ENCODE peak calls at places on chromosomes 2 and 18, in nine cellular contexts. T, S, A, H, Y, I, B, M and Q are unnamed samples.

GRCh38 chr18:13137939-13138821 is 80.4 kb upstream of the LDLRAD4 start:
- DNase-seq in T (no peak), S (no peak), A (peak; percentile 30), H (peak; percentile 48), Y (no peak), I (no peak), B (no peak), M (peak; percentile 28), Q (no peak)

GRCh38 chr2:233152541-233152940 is 92.4 kb downstream of the INPP5D start:
- DNase-seq in T (no peak), S (no peak), A (peak; percentile 72), H (no peak), Y (no peak), I (peak; percentile 16), B (no peak), M (no peak), Q (no peak)

GRCh38 chr2:48510329-48510728 is 19.6 kb upstream of the STON1 start:
- DNase-seq in T (no peak), S (no peak), A (no peak), H (no peak), Y (no peak), I (peak; percentile 65), B (no peak), M (no peak), Q (no peak)

GRCh38 chr2:58289029-58289428 is 47.9 kb upstream of the FANCL start:
- DNase-seq in T (no peak), S (no peak), A (no peak), H (no peak), Y (no peak), I (no peak), B (no peak), M (no peak), Q (no peak)

GRCh38 chr18:9135912-9136314 is 668 bp upstream of the ANKRD12 start:
- DNase-seq in T (no peak), S (peak; percentile 86), A (no peak), H (peak; percentile 6), Y (peak; percentile 71), I (peak; percentile 43), B (no peak), M (no peak), Q (peak; percentile 43)

GRCh38 chr2:16628316-16628715 is 37.3 kb downstream of the CYRIA start:
- DNase-seq in T (no peak), S (no peak), A (no peak), H (no peak), Y (no peak), I (no peak), B (no peak), M (no peak), Q (no peak)

GRCh38 chr2:105739408-105739807 is 5.3 kb upstream of the NCK2 start:
- DNase-seq in T (no peak), S (no peak), A (no peak), H (no peak), Y (no peak), I (no peak), B (no peak), M (no peak), Q (no peak)

GRCh38 chr2:226746206-226746800 is 53.3 kb downstream of the IRS1 start:
- DNase-seq in T (no peak), S (no peak), A (no peak), H (no peak), Y (no peak), I (no peak), B (no peak), M (no peak), Q (no peak)

GRCh38 chr2:154375625-154376020 is 322.9 kb upstream of the KCNJ3 start:
- DNase-seq in T (peak; percentile 49), S (no peak), A (no peak), H (peak; percentile 9), Y (peak; percentile 70), I (peak; percentile 24), B (no peak), M (no peak), Q (no peak)

GRCh38 chr18:6873352-6873751 is 143.8 kb downstream of the ARHGAP28 start:
- DNase-seq in T (no peak), S (no peak), A (no peak), H (no peak), Y (peak; percentile 52), I (no peak), B (no peak), M (no peak), Q (no peak)

GRCh38 chr2:161063074-161063945 is 96.9 kb upstream of the TANK start:
- DNase-seq in T (peak; percentile 64), S (no peak), A (peak; percentile 13), H (peak; percentile 56), Y (peak; percentile 85), I (peak; percentile 91), B (peak; percentile 95), M (peak; percentile 61), Q (peak; percentile 51)
- TF ChIP-seq CTCF in T (peak; percentile 94), S (peak; percentile 95), A (peak; percentile 93), H (peak; percentile 87), Y (peak; percentile 94), I (peak; percentile 90), B (peak; percentile 86), M (peak; percentile 55), Q (peak; percentile 89)

GRCh38 chr2:28401-28975 is 17.8 kb downstream of the FAM110C start:
- DNase-seq in T (no peak), S (no peak), A (no peak), H (no peak), Y (no peak), I (no peak), B (no peak), M (no peak), Q (no peak)

GRCh38 chr2:26891-27290 is 19.4 kb downstream of the FAM110C start:
- DNase-seq in T (no peak), S (no peak), A (no peak), H (no peak), Y (no peak), I (no peak), B (no peak), M (no peak), Q (no peak)

GRCh38 chr2:23283-23682 is 23.0 kb downstream of the FAM110C start:
- DNase-seq in T (no peak), S (no peak), A (no peak), H (no peak), Y (no peak), I (no peak), B (no peak), M (no peak), Q (no peak)

GRCh38 chr2:19508-19907 is 26.8 kb downstream of the FAM110C start:
- DNase-seq in T (no peak), S (no peak), A (no peak), H (no peak), Y (no peak), I (no peak), B (no peak), M (no peak), Q (no peak)

GRCh38 chr2:24122-24521 is 22.2 kb downstream of the FAM110C start:
- DNase-seq in T (no peak), S (no peak), A (no peak), H (no peak), Y (no peak), I (no peak), B (no peak), M (no peak), Q (no peak)
- TF ChIP-seq CTCF in T (no peak), S (no peak), A (no peak), H (no peak), Y (no peak), I (no peak), B (no peak), M (no peak), Q (no peak)

GRCh38 chr2:240745962-240746361 is 54.3 kb downstream of the AQP12A start:
- DNase-seq in T (no peak), S (no peak), A (no peak), H (no peak), Y (no peak), I (no peak), B (no peak), M (no peak), Q (no peak)

GRCh38 chr2:240739797-240740196 is 48.1 kb downstream of the AQP12A start:
- DNase-seq in T (no peak), S (no peak), A (no peak), H (no peak), Y (no peak), I (no peak), B (no peak), M (no peak), Q (no peak)

GRCh38 chr2:240741091-240741490 is 49.4 kb downstream of the AQP12A start:
- DNase-seq in T (no peak), S (no peak), A (no peak), H (no peak), Y (no peak), I (no peak), B (no peak), M (no peak), Q (no peak)

GRCh38 chr2:240745456-240745855 is 53.8 kb downstream of the AQP12A start:
- DNase-seq in T (no peak), S (no peak), A (no peak), H (no peak), Y (no peak), I (no peak), B (no peak), M (no peak), Q (no peak)

DNA sequence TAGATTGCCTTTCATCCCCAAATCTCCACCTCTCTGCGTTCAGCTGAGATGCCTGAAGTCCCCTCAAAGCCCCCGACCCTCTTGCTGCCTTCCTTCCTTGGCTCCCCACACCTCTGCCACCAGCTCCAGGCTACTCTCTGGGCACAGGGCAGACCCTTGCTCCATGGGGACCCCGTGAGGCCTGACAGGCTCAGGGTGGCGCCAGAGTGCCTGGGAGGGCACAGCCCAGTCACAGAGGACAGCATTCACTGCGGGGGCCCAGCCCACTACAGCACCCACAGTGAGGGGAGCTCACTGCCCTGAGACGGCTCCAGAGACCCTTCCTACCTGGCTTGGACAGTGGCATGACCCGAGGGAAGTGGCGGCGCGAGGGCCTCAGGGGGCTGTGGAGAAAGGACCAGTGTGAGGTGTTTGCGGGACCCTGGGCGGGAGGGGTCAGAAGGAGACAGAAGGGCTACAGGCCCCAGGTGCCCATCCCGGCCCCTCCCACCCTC is 51.0 kb downstream of the AQP12A start:
- DNase-seq in T (no peak), S (no peak), A (no peak), H (no peak), Y (peak; percentile 13), I (no peak), B (no peak), M (no peak), Q (no peak)
- TF ChIP-seq CTCF in T (no peak), S (no peak), A (no peak), H (no peak), Y (peak; percentile 20), I (no peak), B (no peak), M (no peak), Q (no peak)

DNA sequence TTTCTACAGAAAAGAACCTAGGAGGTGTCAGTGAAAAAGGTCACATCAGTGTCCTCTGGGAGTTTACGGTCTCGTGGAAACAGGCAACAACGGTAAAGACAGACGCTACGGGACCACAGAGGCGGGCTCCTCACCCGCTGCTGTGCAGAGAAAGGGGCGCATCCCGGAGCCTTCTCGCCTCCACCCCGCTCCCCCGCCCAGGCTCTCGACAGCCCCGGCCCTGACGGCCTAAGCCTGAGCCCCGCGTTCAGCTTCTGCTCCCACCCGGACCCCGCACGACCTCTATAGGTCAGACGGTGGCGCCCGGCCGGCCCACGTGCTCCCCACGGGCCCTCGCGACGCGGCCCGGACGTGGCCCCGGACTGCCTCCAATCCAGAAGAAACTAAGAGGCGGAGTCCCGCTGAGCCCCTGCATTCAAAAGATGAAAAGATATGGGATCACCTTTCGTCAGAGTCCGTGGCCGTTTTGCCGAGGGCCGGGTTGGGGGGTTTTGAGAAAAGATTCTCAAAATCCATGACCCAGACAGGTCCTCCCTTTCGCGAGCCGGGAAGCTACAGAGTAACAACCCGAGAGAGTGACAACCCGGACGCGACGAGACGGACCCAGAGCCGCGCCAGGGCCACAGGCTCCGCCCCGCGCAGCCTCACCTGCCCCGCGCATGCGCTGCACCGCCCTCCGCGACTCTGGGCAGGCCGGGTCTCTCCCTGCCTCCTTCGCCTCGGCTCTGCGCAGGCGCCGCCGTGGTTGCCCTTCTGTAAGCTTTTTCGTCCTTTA is at the start of gene ZC3H8:
- DNase-seq in T (peak; percentile 46), S (peak; percentile 95), A (peak; percentile 97), H (peak; percentile 98), Y (peak; percentile 96), I (peak; percentile 88), B (peak; percentile 95), M (peak; percentile 78), Q (peak; percentile 91)
- TF ChIP-seq CTCF in T (no peak), S (peak; percentile 38), A (peak; percentile 15), H (no peak), Y (no peak), I (no peak), B (no peak), M (no peak), Q (no peak)